ENCODE peak calls at places on chromosomes 12 and 14, in six cellular contexts. One of them, this sample, is unnamed.
A peak's percentile ranks its signal among the peaks of the same experiment; 100 is the strongest.

GRCh38 chr12:50862316-50862715 is 19.6 kb downstream of the TMPRSS12 start:
- DNase-seq in iPS-NIHi11: no peak
- DNase-seq in CD4-positive, CD25-positive, alpha-beta regulatory T cell: no peak
- DNase-seq in T1000: no peak
- DNase-seq in skeletal muscle cell: peak; percentile 20
- DNase-seq in ascending aorta: no peak
- DNase-seq in this sample: no peak

GRCh38 chr12:106195638-106196037 is 52.2 kb downstream of the CKAP4 start:
- DNase-seq in iPS-NIHi11: no peak
- DNase-seq in CD4-positive, CD25-positive, alpha-beta regulatory T cell: no peak
- DNase-seq in T1000: no peak
- DNase-seq in skeletal muscle cell: peak; percentile 48
- DNase-seq in ascending aorta: no peak
- DNase-seq in this sample: no peak

GRCh38 chr12:65631621-65632111 is 192.6 kb upstream of the HMGA2 start:
- DNase-seq in iPS-NIHi11: no peak
- DNase-seq in CD4-positive, CD25-positive, alpha-beta regulatory T cell: no peak
- DNase-seq in T1000: no peak
- DNase-seq in skeletal muscle cell: peak; percentile 100
- DNase-seq in ascending aorta: no peak
- DNase-seq in this sample: no peak

GRCh38 chr14:103422981-103423600 is 37.9 kb downstream of the MARK3 start:
- DNase-seq in iPS-NIHi11: no peak
- DNase-seq in CD4-positive, CD25-positive, alpha-beta regulatory T cell: no peak
- DNase-seq in T1000: no peak
- DNase-seq in skeletal muscle cell: peak; percentile 45
- DNase-seq in ascending aorta: no peak
- DNase-seq in this sample: no peak

GRCh38 chr12:578743-579449 is 84.3 kb downstream of the NINJ2 start:
- DNase-seq in iPS-NIHi11: no peak
- DNase-seq in CD4-positive, CD25-positive, alpha-beta regulatory T cell: no peak
- DNase-seq in T1000: no peak
- DNase-seq in skeletal muscle cell: no peak
- DNase-seq in ascending aorta: no peak
- DNase-seq in this sample: no peak

GRCh38 chr12:1047898-1048660 is 57.1 kb downstream of the ERC1 start:
- DNase-seq in iPS-NIHi11: peak; percentile 37
- DNase-seq in CD4-positive, CD25-positive, alpha-beta regulatory T cell: no peak
- DNase-seq in T1000: no peak
- DNase-seq in skeletal muscle cell: no peak
- DNase-seq in ascending aorta: no peak
- DNase-seq in this sample: no peak

GRCh38 chr12:75922944-75923642 is 108.5 kb downstream of the PHLDA1 start:
- DNase-seq in iPS-NIHi11: no peak
- DNase-seq in CD4-positive, CD25-positive, alpha-beta regulatory T cell: peak; percentile 9
- DNase-seq in T1000: no peak
- DNase-seq in skeletal muscle cell: no peak
- DNase-seq in ascending aorta: no peak
- DNase-seq in this sample: no peak

GRCh38 chr14:66992776-66993175 is 196.5 kb upstream of the GARIN2 start:
- DNase-seq in iPS-NIHi11: no peak
- DNase-seq in CD4-positive, CD25-positive, alpha-beta regulatory T cell: no peak
- DNase-seq in T1000: no peak
- DNase-seq in skeletal muscle cell: no peak
- DNase-seq in ascending aorta: no peak
- DNase-seq in this sample: no peak

GRCh38 chr12:2960432-2960956 is 1.3 kb downstream of the TEAD4 start:
- DNase-seq in iPS-NIHi11: no peak
- DNase-seq in CD4-positive, CD25-positive, alpha-beta regulatory T cell: peak; percentile 30
- DNase-seq in T1000: no peak
- DNase-seq in skeletal muscle cell: no peak
- DNase-seq in ascending aorta: no peak
- DNase-seq in this sample: no peak

GRCh38 chr14:91278383-91278715 is 33.8 kb upstream of the GPR68 start:
- DNase-seq in iPS-NIHi11: no peak
- DNase-seq in CD4-positive, CD25-positive, alpha-beta regulatory T cell: no peak
- DNase-seq in T1000: no peak
- DNase-seq in skeletal muscle cell: no peak
- DNase-seq in ascending aorta: no peak
- DNase-seq in this sample: no peak

GRCh38 chr14:68546839-68547238 is 246.0 kb downstream of the ZFP36L1 start:
- DNase-seq in iPS-NIHi11: no peak
- DNase-seq in CD4-positive, CD25-positive, alpha-beta regulatory T cell: no peak
- DNase-seq in T1000: no peak
- DNase-seq in skeletal muscle cell: peak; percentile 78
- DNase-seq in ascending aorta: no peak
- DNase-seq in this sample: no peak

GRCh38 chr14:92511472-92512247 is 1.9 kb upstream of the RIN3 start:
- DNase-seq in iPS-NIHi11: peak; percentile 35
- DNase-seq in CD4-positive, CD25-positive, alpha-beta regulatory T cell: no peak
- DNase-seq in T1000: peak; percentile 66
- DNase-seq in skeletal muscle cell: peak; percentile 89
- DNase-seq in ascending aorta: no peak
- DNase-seq in this sample: no peak

GRCh38 chr12:80321653-80322052 is 122.4 kb upstream of the PTPRQ start:
- DNase-seq in iPS-NIHi11: no peak
- DNase-seq in CD4-positive, CD25-positive, alpha-beta regulatory T cell: no peak
- DNase-seq in T1000: no peak
- DNase-seq in skeletal muscle cell: no peak
- DNase-seq in ascending aorta: no peak
- DNase-seq in this sample: no peak

GRCh38 chr12:53575502-53576264 is 50.5 kb downstream of the ATF7 start:
- DNase-seq in iPS-NIHi11: no peak
- DNase-seq in CD4-positive, CD25-positive, alpha-beta regulatory T cell: peak; percentile 36
- DNase-seq in T1000: peak; percentile 4
- DNase-seq in skeletal muscle cell: peak; percentile 75
- DNase-seq in ascending aorta: no peak
- DNase-seq in this sample: no peak